ENCODE peak calls at places on chromosomes 3 and 15, in eight cellular contexts. X is fibroblast of mammary gland; P is T-cell; U is neural crest cell; M is COR-L47; I is cardiac fibroblast; B is activated effector memory CD4-positive, alpha-beta T cell treated with Interleukin-2 at 50 U/mL for 16 hours; K is T-helper 9 cell. Z is an unnamed sample.

GRCh38 chr3:48398701-48399386 is 26.8 kb downstream of the FBXW12 start:
- DNase-seq in X (no peak), P (no peak), U (no peak), M (no peak), I (no peak), B (no peak), K (no peak), Z (no peak)

GRCh38 chr3:10933958-10934481 is 58.5 kb upstream of the SLC6A1 start:
- DNase-seq in X (peak), P (no peak), U (no peak), M (no peak), I (peak), B (no peak), K (no peak), Z (no peak)

GRCh38 chr3:53523346-53523745 is 28.9 kb downstream of the CACNA1D start:
- DNase-seq in X (no peak), P (no peak), U (no peak), M (no peak), I (no peak), B (no peak), K (no peak), Z (no peak)

GRCh38 chr3:178182337-178182761 is 353.9 kb upstream of the KCNMB2 start:
- DNase-seq in X (no peak), P (no peak), U (no peak), M (peak), I (no peak), B (no peak), K (no peak), Z (no peak)

GRCh38 chr15:42056934-42057743 is 36.3 kb upstream of the PLA2G4E start:
- DNase-seq in X (peak), P (peak), U (peak), M (peak), I (peak), B (peak), K (peak), Z (no peak)

GRCh38 chr3:101827211-101828174 is 21.8 kb upstream of the NFKBIZ start:
- DNase-seq in X (peak), P (peak), U (peak), M (peak), I (peak), B (peak), K (peak), Z (peak)

GRCh38 chr3:134652409-134652831 is 1.6 kb upstream of the KY start:
- DNase-seq in X (peak), P (no peak), U (no peak), M (no peak), I (peak), B (no peak), K (no peak), Z (no peak)

GRCh38 chr3:174251696-174252095 is 607.4 kb upstream of the NAALADL2 start:
- DNase-seq in X (no peak), P (no peak), U (no peak), M (no peak), I (no peak), B (no peak), K (no peak), Z (no peak)

GRCh38 chr3:30308131-30308530 is 298.3 kb upstream of the TGFBR2 start:
- DNase-seq in X (peak), P (no peak), U (no peak), M (no peak), I (peak), B (no peak), K (no peak), Z (no peak)

GRCh38 chr15:43769584-43770228 is 7.1 kb downstream of the ELL3 start:
- DNase-seq in X (peak), P (peak), U (peak), M (peak), I (peak), B (no peak), K (peak), Z (no peak)

GRCh38 chr15:70035719-70036077 is 62.0 kb downstream of the TLE3 start:
- DNase-seq in X (no peak), P (no peak), U (no peak), M (no peak), I (no peak), B (no peak), K (no peak), Z (no peak)

GRCh38 chr3:37922721-37923575 is 61.3 kb downstream of the CTDSPL start:
- DNase-seq in X (peak), P (no peak), U (no peak), M (no peak), I (peak), B (no peak), K (no peak), Z (no peak)

GRCh38 chr3:45608296-45608695 is 13.7 kb downstream of the LIMD1 start:
- DNase-seq in X (no peak), P (no peak), U (no peak), M (no peak), I (no peak), B (no peak), K (no peak), Z (no peak)

GRCh38 chr15:54149115-54149531 is 170.9 kb downstream of the UNC13C start:
- DNase-seq in X (peak), P (no peak), U (no peak), M (no peak), I (peak), B (no peak), K (no peak), Z (no peak)

GRCh38 chr3:170942011-170942410 is 33.6 kb upstream of the EIF5A2 start:
- DNase-seq in X (no peak), P (no peak), U (no peak), M (peak), I (no peak), B (no peak), K (no peak), Z (no peak)

GRCh38 chr3:161266731-161267150 is 45.6 kb downstream of the NMD3 start:
- DNase-seq in X (peak), P (no peak), U (no peak), M (peak), I (peak), B (no peak), K (no peak), Z (no peak)

GRCh38 chr3:65685621-65686020 is 353.1 kb downstream of the MAGI1 start:
- DNase-seq in X (no peak), P (no peak), U (no peak), M (no peak), I (peak), B (no peak), K (no peak), Z (no peak)

GRCh38 chr3:10116138-10116460 is 624 bp downstream of the BRK1 start:
- DNase-seq in X (peak), P (no peak), U (no peak), M (no peak), I (peak), B (no peak), K (no peak), Z (no peak)

GRCh38 chr3:9765865-9766264 is 3.9 kb downstream of the CAMK1 start:
- DNase-seq in X (peak), P (no peak), U (no peak), M (no peak), I (no peak), B (no peak), K (no peak), Z (no peak)

GRCh38 chr3:101574388-101575156 is 592 bp downstream of the PCNP start:
- DNase-seq in X (peak), P (peak), U (peak), M (peak), I (peak), B (no peak), K (peak), Z (no peak)

GRCh38 chr3:46987485-46988401 is 8.3 kb downstream of the NBEAL2 start:
- DNase-seq in X (no peak), P (peak), U (no peak), M (no peak), I (peak), B (peak), K (peak), Z (no peak)

GRCh38 chr3:185824467-185825378 is at the start of gene IGF2BP2:
- DNase-seq in X (peak), P (no peak), U (peak), M (no peak), I (peak), B (peak), K (peak), Z (peak)

GRCh38 chr3:5347486-5347885 is 160.0 kb downstream of the EDEM1 start:
- DNase-seq in X (no peak), P (no peak), U (no peak), M (peak), I (no peak), B (no peak), K (no peak), Z (no peak)

GRCh38 chr3:103410231-103410630 is 975.4 kb downstream of the ZPLD1 start:
- DNase-seq in X (no peak), P (no peak), U (no peak), M (no peak), I (no peak), B (no peak), K (no peak), Z (no peak)

GRCh38 chr3:160992712-160993111 is 112.4 kb downstream of the B3GALNT1 start:
- DNase-seq in X (no peak), P (no peak), U (no peak), M (no peak), I (no peak), B (no peak), K (no peak), Z (no peak)

GRCh38 chr3:194667363-194667762 is 4.6 kb downstream of the LSG1 start:
- DNase-seq in X (peak), P (no peak), U (no peak), M (no peak), I (peak), B (no peak), K (no peak), Z (no peak)

GRCh38 chr15:61499371-61499770 is 270.3 kb upstream of the RORA start:
- DNase-seq in X (no peak), P (no peak), U (no peak), M (no peak), I (no peak), B (no peak), K (no peak), Z (no peak)

GRCh38 chr15:95872366-95872771 is 458.1 kb upstream of the NR2F2 start:
- DNase-seq in X (peak), P (no peak), U (no peak), M (no peak), I (peak), B (no peak), K (no peak), Z (no peak)

GRCh38 chr15:96333194-96334016 is 2.9 kb downstream of the NR2F2 start:
- DNase-seq in X (peak), P (no peak), U (no peak), M (no peak), I (peak), B (no peak), K (no peak), Z (no peak)

GRCh38 chr3:128226794-128227399 is 73.6 kb downstream of the EEFSEC start:
- DNase-seq in X (peak), P (peak), U (peak), M (peak), I (peak), B (no peak), K (peak), Z (no peak)

GRCh38 chr15:71752604-71753289 is 57.6 kb upstream of the NR2E3 start:
- DNase-seq in X (peak), P (no peak), U (peak), M (peak), I (peak), B (no peak), K (no peak), Z (peak)

GRCh38 chr15:80844011-80844732 is 65.0 kb downstream of the CEMIP start:
- DNase-seq in X (peak), P (no peak), U (no peak), M (no peak), I (peak), B (no peak), K (no peak), Z (no peak)

GRCh38 chr15:28998511-28998910 is 112.7 kb downstream of the APBA2 start:
- DNase-seq in X (no peak), P (no peak), U (no peak), M (no peak), I (no peak), B (no peak), K (no peak), Z (no peak)

GRCh38 chr3:67598814-67599556 is 55.4 kb downstream of the SUCLG2 start:
- DNase-seq in X (no peak), P (no peak), U (no peak), M (no peak), I (no peak), B (no peak), K (no peak), Z (no peak)

Z was measured in AG09319.